ENCODE peak calls at places on chromosome 4, in ten cellular contexts. P, B, T, M, I, W, O, N, D and H are unnamed samples.

GRCh38 chr4:52751349-52751911 is at the start of gene ERVMER34-1:
- DNase-seq in P (peak; percentile 48), B (peak; percentile 69), T (peak; percentile 87), M (peak; percentile 32), I (peak; percentile 83), W (peak; percentile 95), O (peak; percentile 52), N (peak; percentile 8), D (peak; percentile 78), H (no peak)

GRCh38 chr4:172188248-172188976 is 375.2 kb downstream of the GALNTL6 start:
- DNase-seq in P (no peak), B (no peak), T (no peak), M (no peak), I (no peak), W (peak; percentile 56), O (no peak), N (no peak), D (no peak), H (no peak)

GRCh38 chr4:5751073-5751917 is 40.3 kb downstream of the EVC start:
- DNase-seq in P (peak; percentile 93), B (peak; percentile 58), T (no peak), M (no peak), I (no peak), W (peak; percentile 62), O (no peak), N (peak; percentile 45), D (no peak), H (no peak)

GRCh38 chr4:56356650-56357049 is 30.6 kb downstream of the AASDH start:
- DNase-seq in P (no peak), B (no peak), T (no peak), M (no peak), I (no peak), W (peak; percentile 52), O (no peak), N (no peak), D (no peak), H (no peak)

GRCh38 chr4:177596035-177596434 is 153.8 kb upstream of the AGA start:
- DNase-seq in P (peak; percentile 67), B (no peak), T (peak; percentile 83), M (no peak), I (no peak), W (peak; percentile 93), O (peak; percentile 53), N (peak; percentile 75), D (no peak), H (no peak)

GRCh38 chr4:110411599-110412011 is 64.3 kb upstream of the ENPEP start:
- DNase-seq in P (no peak), B (no peak), T (no peak), M (no peak), I (no peak), W (peak; percentile 93), O (no peak), N (no peak), D (no peak), H (no peak)

GRCh38 chr4:42637861-42638260 is 19.0 kb downstream of the ATP8A1 start:
- DNase-seq in P (no peak), B (no peak), T (no peak), M (no peak), I (no peak), W (no peak), O (no peak), N (no peak), D (no peak), H (no peak)

GRCh38 chr4:65265526-65265925 is 404.8 kb downstream of the EPHA5 start:
- DNase-seq in P (no peak), B (no peak), T (no peak), M (no peak), I (no peak), W (no peak), O (no peak), N (no peak), D (no peak), H (no peak)

GRCh38 chr4:169226565-169226964 is 44.2 kb downstream of the SH3RF1 start:
- DNase-seq in P (no peak), B (no peak), T (no peak), M (no peak), I (no peak), W (no peak), O (no peak), N (peak; percentile 54), D (no peak), H (no peak)

GRCh38 chr4:169228076-169228475 is 42.7 kb downstream of the SH3RF1 start:
- DNase-seq in P (no peak), B (no peak), T (no peak), M (no peak), I (no peak), W (no peak), O (no peak), N (no peak), D (no peak), H (no peak)

GRCh38 chr4:169222768-169223167 is 48.0 kb downstream of the SH3RF1 start:
- DNase-seq in P (no peak), B (no peak), T (no peak), M (no peak), I (no peak), W (no peak), O (no peak), N (no peak), D (no peak), H (no peak)

GRCh38 chr4:169225812-169226211 is 44.9 kb downstream of the SH3RF1 start:
- DNase-seq in P (peak; percentile 25), B (no peak), T (peak; percentile 53), M (no peak), I (no peak), W (no peak), O (no peak), N (peak; percentile 74), D (no peak), H (no peak)

GRCh38 chr4:169225058-169225751 is 45.6 kb downstream of the SH3RF1 start:
- DNase-seq in P (peak; percentile 96), B (no peak), T (peak; percentile 91), M (no peak), I (no peak), W (no peak), O (no peak), N (peak; percentile 98), D (no peak), H (no peak)
- H3K4me1 ChIP-seq in P (peaks cover 6% of the 10 kb centered on the region), B (no peaks in the 10 kb centered on the region), T (peaks cover 56% of the 10 kb centered on the region), M (peaks cover 14% of the 10 kb centered on the region), I (no peaks in the 10 kb centered on the region), W (no peaks in the 10 kb centered on the region), O (peaks cover 48% of the 10 kb centered on the region), N (peaks cover 37% of the 10 kb centered on the region), D (no peaks in the 10 kb centered on the region), H (no peaks in the 10 kb centered on the region)

GRCh38 chr4:74446896-74447295 is 2.0 kb downstream of the AREG start:
- DNase-seq in P (peak; percentile 38), B (no peak), T (no peak), M (no peak), I (no peak), W (no peak), O (no peak), N (no peak), D (no peak), H (no peak)

GRCh38 chr4:74444891-74445642 is at the start of gene AREG:
- DNase-seq in P (peak; percentile 97), B (peak; percentile 84), T (peak; percentile 92), M (peak; percentile 69), I (peak; percentile 90), W (peak; percentile 93), O (peak; percentile 75), N (peak; percentile 46), D (peak; percentile 88), H (peak; percentile 86)

GRCh38 chr4:74449571-74450297 is 4.8 kb downstream of the AREG start:
- DNase-seq in P (peak; percentile 55), B (no peak), T (peak; percentile 69), M (no peak), I (no peak), W (no peak), O (no peak), N (peak; percentile 10), D (no peak), H (no peak)

GRCh38 chr4:74447636-74448233 is 2.8 kb downstream of the AREG start:
- DNase-seq in P (peak; percentile 57), B (no peak), T (no peak), M (no peak), I (no peak), W (no peak), O (no peak), N (no peak), D (no peak), H (no peak)

DNA sequence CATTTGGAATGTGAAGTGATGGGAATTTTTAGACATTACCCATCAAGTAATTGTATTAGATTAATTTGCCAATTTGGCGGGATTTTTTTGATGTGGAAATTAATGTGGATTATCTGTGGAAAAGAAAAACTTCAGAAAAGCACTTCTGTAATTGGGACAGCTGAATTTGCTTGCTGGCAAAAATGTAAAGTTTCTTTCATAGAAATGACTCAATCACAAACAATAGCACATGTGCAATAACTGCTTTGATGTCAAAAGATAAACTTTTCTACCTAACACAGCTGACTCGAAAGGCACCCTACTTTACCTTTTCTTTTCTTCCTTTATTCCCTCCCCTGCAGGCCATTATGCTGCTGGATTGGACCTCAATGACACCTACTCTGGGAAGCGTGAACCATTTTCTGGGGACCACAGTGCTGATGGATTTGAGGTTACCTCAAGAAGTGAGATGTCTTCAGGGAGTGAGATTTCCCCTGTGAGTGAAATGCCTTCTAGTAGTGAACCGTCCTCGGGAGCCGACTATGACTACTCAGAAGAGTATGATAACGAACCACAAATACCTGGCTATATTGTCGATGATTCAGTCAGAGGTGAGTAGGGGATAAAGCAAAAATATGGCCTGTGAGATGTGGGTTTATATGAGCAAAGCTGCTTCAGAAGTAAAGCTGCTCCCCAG is 1.4 kb downstream of the AREG start:
- DNase-seq in P (peak; percentile 54), B (no peak), T (peak; percentile 76), M (no peak), I (no peak), W (no peak), O (no peak), N (peak; percentile 43), D (no peak), H (no peak)
- H3K27ac ChIP-seq in P (no peak overlapping the region), B (no peak overlapping the region), T (peak overlapping the region; percentile 99), M (no peak overlapping the region), I (no peak overlapping the region), W (no peak overlapping the region), O (no peak overlapping the region), N (no peak overlapping the region), D (no peak overlapping the region), H (no peak overlapping the region)

DNA sequence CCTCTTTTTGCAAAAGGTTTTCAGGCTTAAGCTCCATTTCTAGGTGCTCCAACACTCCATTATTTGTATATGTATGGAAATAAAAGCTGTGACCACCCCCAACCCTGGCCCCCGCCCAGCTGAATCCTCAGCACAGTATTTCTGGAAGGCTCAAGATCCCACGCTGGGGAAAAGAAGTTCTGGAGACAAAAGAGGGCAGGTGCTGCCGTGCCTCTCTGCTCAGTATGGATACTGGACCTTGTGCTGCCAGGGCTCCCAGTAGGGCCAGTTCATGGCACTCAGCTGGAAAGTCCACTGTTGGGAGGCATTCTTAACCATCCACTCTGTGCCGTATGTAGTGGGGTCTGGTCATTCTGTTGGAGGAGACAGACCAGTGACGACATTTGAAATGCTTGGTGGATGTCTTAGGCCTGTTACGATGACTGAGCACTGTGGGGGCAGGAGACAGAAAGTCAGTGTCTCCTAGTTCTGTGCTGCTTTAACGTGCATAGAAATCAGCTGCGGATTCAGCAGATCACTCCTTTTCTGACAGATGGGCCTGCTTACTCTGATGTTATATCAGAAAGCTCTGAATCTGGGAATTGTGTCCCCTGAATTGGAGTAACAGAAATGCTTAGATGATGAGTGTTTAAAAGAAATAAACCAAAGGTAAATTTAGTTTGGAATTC is 48.4 kb upstream of the MSANTD1 start:
- DNase-seq in P (no peak), B (no peak), T (no peak), M (no peak), I (no peak), W (peak; percentile 34), O (no peak), N (no peak), D (peak; percentile 8), H (no peak)
- H3K36me3 ChIP-seq in P (peaks cover 6% of the 10 kb centered on the region), B (no peaks in the 10 kb centered on the region), T (no peaks in the 10 kb centered on the region), M (peaks cover 86% of the 10 kb centered on the region), I (peaks cover 12% of the 10 kb centered on the region), W (peaks cover 74% of the 10 kb centered on the region), O (no peaks in the 10 kb centered on the region), N (peaks cover 14% of the 10 kb centered on the region), D (no peaks in the 10 kb centered on the region), H (no peaks in the 10 kb centered on the region)

GRCh38 chr4:677431-678293 is 3.3 kb downstream of the MYL5 start:
- DNase-seq in P (no peak), B (no peak), T (peak; percentile 79), M (no peak), I (peak; percentile 40), W (no peak), O (peak; percentile 65), N (no peak), D (no peak), H (no peak)

GRCh38 chr4:678765-679481 is 4.6 kb downstream of the MYL5 start:
- DNase-seq in P (no peak), B (no peak), T (no peak), M (no peak), I (no peak), W (no peak), O (peak; percentile 40), N (no peak), D (no peak), H (no peak)

GRCh38 chr4:679571-680083 is 5.3 kb downstream of the MYL5 start:
- DNase-seq in P (no peak), B (no peak), T (no peak), M (no peak), I (no peak), W (no peak), O (peak; percentile 29), N (no peak), D (no peak), H (no peak)

GRCh38 chr4:676871-677235 is 2.5 kb downstream of the MYL5 start:
- DNase-seq in P (no peak), B (no peak), T (no peak), M (no peak), I (no peak), W (no peak), O (peak; percentile 48), N (no peak), D (no peak), H (no peak)

GRCh38 chr4:678331-678734 is 4.0 kb downstream of the MYL5 start:
- DNase-seq in P (no peak), B (no peak), T (no peak), M (no peak), I (no peak), W (no peak), O (no peak), N (no peak), D (no peak), H (no peak)
- H3K4me1 ChIP-seq in P (peaks cover 24% of the 10 kb centered on the region), B (no peaks in the 10 kb centered on the region), T (peaks cover 38% of the 10 kb centered on the region), M (peaks cover 23% of the 10 kb centered on the region), I (peaks cover 72% of the 10 kb centered on the region), W (no peaks in the 10 kb centered on the region), O (peaks cover 46% of the 10 kb centered on the region), N (peaks cover 17% of the 10 kb centered on the region), D (peaks cover 28% of the 10 kb centered on the region), H (peaks cover 22% of the 10 kb centered on the region)